ENCODE peak calls at places on chromosome X, in seven cellular contexts. X is AG09319, M is left ventricle myocardium inferior, V is GM12865, Y is lower leg skin, T is GM13976, J is fibroblast of pulmonary artery. I is an unnamed sample.

GRCh38 chrX:54540289-54540688 is 10.3 kb downstream of the GNL3L start:
- DNase-seq in T (no peak), M (peak), J (peak), X (no peak), V (no peak), Y (no peak), I (no peak)

GRCh38 chrX:14476169-14476568 is 53.2 kb upstream of the GLRA2 start:
- DNase-seq in J (no peak), M (no peak), Y (no peak), T (no peak), V (no peak), X (no peak), I (no peak)

GRCh38 chrX:57074458-57074857 is 46.9 kb downstream of the SPIN2B start:
- DNase-seq in J (no peak), M (no peak), Y (no peak), X (no peak), T (no peak), V (no peak), I (no peak)

GRCh38 chrX:137930562-137930961 is 364.6 kb downstream of the ZIC3 start:
- DNase-seq in M (no peak), X (no peak), J (no peak), V (no peak), T (no peak), Y (no peak), I (no peak)

GRCh38 chrX:42241421-42241820 is 318.1 kb upstream of the CASK start:
- DNase-seq in V (no peak), Y (no peak), M (no peak), T (no peak), J (peak), X (no peak), I (no peak)

GRCh38 chrX:125202486-125203378 is 116.9 kb upstream of the TEX13C start:
- DNase-seq in Y (no peak), M (peak), V (no peak), X (no peak), J (no peak), T (peak), I (no peak)

GRCh38 chrX:29890004-29890403 is 325.4 kb upstream of the MAGEB2 start:
- DNase-seq in X (no peak), Y (no peak), V (no peak), T (no peak), M (no peak), J (peak), I (no peak)

GRCh38 chrX:119885554-119886428 is 9.9 kb upstream of the AKAP14 start:
- DNase-seq in T (no peak), V (peak), J (no peak), X (no peak), Y (no peak), M (no peak), I (no peak)

GRCh38 chrX:132592880-132593279 is 104.0 kb upstream of the MBNL3 start:
- DNase-seq in M (no peak), X (no peak), V (peak), Y (peak), J (peak), T (no peak), I (no peak)

GRCh38 chrX:118974088-118974907 is at the start of gene LONRF3:
- DNase-seq in X (no peak), T (peak), J (peak), M (peak), V (no peak), Y (peak), I (no peak)

GRCh38 chrX:122238801-122239200 is 945.3 kb upstream of the GRIA3 start:
- DNase-seq in M (no peak), T (no peak), X (no peak), V (no peak), J (peak), Y (no peak), I (no peak)

GRCh38 chrX:105314468-105314867 is 94.0 kb upstream of the TEX13A start:
- DNase-seq in T (no peak), X (no peak), V (no peak), M (no peak), Y (no peak), J (peak), I (no peak)

GRCh38 chrX:2464677-2465166 is 36.1 kb downstream of the DHRSX start:
- DNase-seq in T (no peak), J (no peak), V (no peak), X (no peak), Y (no peak), M (no peak), I (no peak)

GRCh38 chrX:150410513-150410912 is 47.4 kb downstream of the MAMLD1 start:
- DNase-seq in Y (no peak), T (no peak), V (no peak), X (no peak), J (no peak), M (no peak), I (no peak)

GRCh38 chrX:97638621-97639020 is 754.9 kb downstream of the RPA4 start:
- DNase-seq in X (no peak), Y (no peak), J (no peak), T (no peak), M (no peak), V (no peak), I (no peak)

GRCh38 chrX:1442724-1443367 is 9.9 kb downstream of the ASMTL start:
- DNase-seq in T (no peak), M (no peak), V (no peak), Y (no peak), X (no peak), J (no peak), I (no peak)

GRCh38 chrX:9466115-9466495 is 1.2 kb downstream of the TBL1X start:
- DNase-seq in M (peak), Y (peak), V (peak), T (no peak), J (no peak), X (no peak), I (no peak)

GRCh38 chrX:149472620-149473019 is 32.5 kb downstream of the IDS start:
- DNase-seq in V (no peak), Y (no peak), X (no peak), T (no peak), J (no peak), M (no peak), I (no peak)

GRCh38 chrX:15646031-15646430 is 18.6 kb downstream of the CLTRN start:
- DNase-seq in V (no peak), X (no peak), M (no peak), T (no peak), Y (no peak), J (no peak), I (no peak)

GRCh38 chrX:40097101-40097491 is 662 bp downstream of the BCOR start:
- DNase-seq in J (no peak), Y (no peak), V (peak), M (no peak), X (no peak), T (no peak), I (no peak)

GRCh38 chrX:378443-378842 is 8.3 kb downstream of the PPP2R3B start:
- DNase-seq in M (no peak), Y (no peak), T (no peak), X (no peak), V (peak), J (no peak), I (no peak)
- TF ChIP-seq CTCF in M (no peak), Y (no peak), T (no peak), X (no peak), V (no peak), J (no peak), I (no peak)

GRCh38 chrX:153782324-153782723 is 1.5 kb downstream of the SRPK3 start:
- DNase-seq in T (no peak), M (no peak), V (no peak), Y (no peak), J (no peak), X (no peak), I (no peak)
- TF ChIP-seq CTCF in T (no peak), M (no peak), V (no peak), Y (no peak), J (no peak), X (no peak), I (no peak)

DNA sequence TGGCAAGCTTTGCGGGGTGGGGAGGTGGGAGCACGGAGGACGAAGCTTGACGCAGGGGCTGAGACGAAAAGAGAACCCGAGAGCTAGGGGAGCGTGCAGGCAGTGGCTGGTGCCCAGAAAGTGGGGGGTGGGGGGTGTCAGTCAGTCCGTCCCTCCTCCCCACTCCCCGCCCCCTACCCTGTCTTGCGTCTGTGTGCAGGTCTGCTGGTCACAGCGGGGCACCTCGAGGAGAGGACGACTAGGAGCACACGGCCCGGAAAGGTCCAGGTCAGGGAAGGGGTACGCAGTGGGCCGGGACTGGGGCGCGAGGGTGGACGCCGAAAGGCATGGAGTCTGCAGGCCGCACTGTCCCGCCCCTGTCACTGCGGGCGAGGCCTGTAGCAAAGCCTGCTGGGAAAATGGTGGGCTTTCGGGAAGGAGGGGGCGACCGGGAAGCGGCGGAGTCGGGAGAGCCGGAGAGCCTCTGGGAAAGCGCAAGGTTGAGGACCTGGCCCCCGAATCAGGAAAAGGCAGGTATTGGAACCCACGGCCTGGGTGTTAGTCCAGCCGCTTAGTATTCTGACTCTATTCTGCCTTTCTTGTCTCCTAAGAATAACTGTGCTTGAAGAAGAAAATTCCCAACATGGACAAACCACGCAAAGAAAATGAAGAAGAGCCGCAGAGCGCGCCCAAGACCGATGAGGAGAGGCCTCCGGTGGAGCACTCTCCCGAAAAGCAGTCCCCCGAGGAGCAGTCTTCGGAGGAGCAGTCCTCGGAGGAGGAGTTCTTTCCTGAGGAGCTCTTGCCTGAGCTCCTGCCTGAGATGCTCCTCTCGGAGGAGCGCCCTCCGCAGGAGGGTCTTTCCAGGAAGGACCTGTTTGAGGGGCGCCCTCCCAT is 758 bp downstream of the TCEAL1 start:
- DNase-seq in M (peak), T (peak), Y (peak), J (peak), X (peak), V (peak), I (peak)
- TF ChIP-seq CTCF in M (peak), T (no peak), Y (no peak), J (peak), X (peak), V (no peak), I (peak)

DNA sequence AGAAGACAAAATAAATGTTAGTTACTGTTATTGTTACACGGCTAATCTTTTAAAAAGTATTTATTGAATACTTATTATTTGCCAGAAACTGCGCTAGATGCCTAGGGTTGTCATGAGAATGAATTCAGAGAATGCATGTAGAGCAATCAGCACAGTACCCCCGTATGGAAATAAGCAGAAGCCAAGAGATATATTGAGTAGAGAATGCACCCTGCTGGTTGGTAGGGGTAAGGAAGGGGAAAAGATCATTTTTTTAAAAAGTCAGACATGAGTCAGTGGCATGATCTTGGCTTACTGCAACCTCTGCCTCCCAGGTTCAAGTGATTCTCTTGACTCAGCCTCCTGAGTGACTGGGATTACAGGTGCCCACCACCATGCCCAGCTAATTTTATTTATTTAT is 13.1 kb upstream of the DRP2 start:
- DNase-seq in X (no peak), T (peak), V (peak), M (no peak), Y (no peak), J (peak), I (no peak)
- TF ChIP-seq CTCF in X (peak), T (peak), V (peak), M (peak), Y (no peak), J (peak), I (peak)

DNA sequence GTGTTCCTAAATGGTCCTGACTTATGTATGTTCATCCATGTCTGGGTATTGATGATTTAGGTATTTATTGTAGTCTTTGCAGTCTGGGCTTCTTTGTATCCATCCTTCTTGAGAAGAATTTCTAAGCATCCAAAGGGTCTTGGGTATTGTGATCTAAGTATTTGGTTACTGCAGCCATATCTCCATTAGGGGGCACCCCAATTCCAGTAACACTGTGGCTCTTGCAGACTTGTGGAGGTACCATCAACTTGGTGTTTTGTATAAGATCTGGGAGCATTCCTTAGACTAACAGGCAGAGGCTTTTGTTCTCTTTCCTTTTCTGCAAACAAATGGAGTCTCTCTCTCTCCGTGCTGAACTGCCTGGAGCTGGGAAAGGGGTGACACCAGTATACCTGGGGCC is 113.7 kb upstream of the NEXMIF start:
- DNase-seq in Y (no peak), J (peak), T (peak), M (no peak), X (no peak), V (peak), I (no peak)
- TF ChIP-seq CTCF in Y (no peak), J (peak), T (peak), M (peak), X (peak), V (no peak), I (no peak)

DNA sequence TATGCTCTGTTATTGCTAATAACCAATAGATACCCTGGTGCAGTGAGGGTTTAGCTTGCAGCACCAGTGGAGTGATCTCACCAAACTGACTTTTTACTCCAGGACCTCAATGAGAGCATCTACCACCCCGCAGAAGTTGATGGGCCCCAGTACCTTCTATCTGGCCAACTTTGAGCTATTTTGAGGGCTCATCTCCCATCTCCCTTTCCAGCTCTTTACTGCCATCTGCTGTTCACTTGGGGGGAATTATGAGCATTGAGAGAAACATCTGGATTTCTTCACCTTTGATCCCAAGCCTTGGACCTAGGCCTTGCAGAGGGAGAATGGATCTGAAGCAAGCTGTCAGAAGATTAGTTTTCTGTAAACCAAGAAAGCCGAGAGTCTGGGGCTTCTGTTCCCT is 143.6 kb downstream of the TMEM164 start:
- DNase-seq in J (peak), Y (peak), X (peak), M (no peak), T (peak), V (peak), I (peak)
- TF ChIP-seq CTCF in J (peak), Y (no peak), X (peak), M (peak), T (peak), V (peak), I (peak)